ENCODE peak calls at places on chromosomes 12 and 14, in ten cellular contexts. One of them, this sample, is unnamed.

GRCh38 chr14:52059614-52060013 is 9.2 kb downstream of the NID2 start:
- DNase-seq in IMR-90: no peak
- DNase-seq in lower leg skin: no peak
- DNase-seq in spleen: no peak
- DNase-seq in transverse colon: no peak
- DNase-seq in endothelial cell of umbilical vein: no peak
- DNase-seq in stomach: no peak
- DNase-seq in testis: no peak
- DNase-seq in HepG2: no peak
- DNase-seq in heart left ventricle: no peak
- DNase-seq in this sample: no peak

GRCh38 chr12:58347188-58347587 is 405.8 kb downstream of the ATP23 start:
- DNase-seq in stomach: no peak
- DNase-seq in spleen: no peak
- DNase-seq in testis: no peak
- DNase-seq in IMR-90: no peak
- DNase-seq in lower leg skin: no peak
- DNase-seq in endothelial cell of umbilical vein: no peak
- DNase-seq in heart left ventricle: no peak
- DNase-seq in HepG2: no peak
- DNase-seq in transverse colon: no peak
- DNase-seq in this sample: no peak

GRCh38 chr12:66314278-66314677 is 12.0 kb downstream of the HELB start:
- DNase-seq in IMR-90: no peak
- DNase-seq in HepG2: no peak
- DNase-seq in endothelial cell of umbilical vein: no peak
- DNase-seq in heart left ventricle: no peak
- DNase-seq in lower leg skin: no peak
- DNase-seq in transverse colon: no peak
- DNase-seq in spleen: no peak
- DNase-seq in testis: no peak
- DNase-seq in stomach: no peak
- DNase-seq in this sample: no peak

GRCh38 chr14:20388159-20388558 is 25.1 kb downstream of the TEP1 start:
- DNase-seq in lower leg skin: no peak
- DNase-seq in IMR-90: no peak
- DNase-seq in spleen: no peak
- DNase-seq in stomach: no peak
- DNase-seq in HepG2: no peak
- DNase-seq in testis: no peak
- DNase-seq in heart left ventricle: no peak
- DNase-seq in transverse colon: no peak
- DNase-seq in endothelial cell of umbilical vein: no peak
- DNase-seq in this sample: no peak

GRCh38 chr14:97697772-97698171 is 900.6 kb downstream of the VRK1 start:
- DNase-seq in IMR-90: no peak
- DNase-seq in HepG2: no peak
- DNase-seq in spleen: no peak
- DNase-seq in testis: no peak
- DNase-seq in endothelial cell of umbilical vein: no peak
- DNase-seq in transverse colon: no peak
- DNase-seq in heart left ventricle: no peak
- DNase-seq in lower leg skin: no peak
- DNase-seq in stomach: no peak
- DNase-seq in this sample: no peak

GRCh38 chr12:122473543-122474323 is 27.0 kb downstream of the ZCCHC8 start:
- DNase-seq in HepG2: no peak
- DNase-seq in testis: no peak
- DNase-seq in heart left ventricle: no peak
- DNase-seq in transverse colon: no peak
- DNase-seq in lower leg skin: peak
- DNase-seq in spleen: no peak
- DNase-seq in endothelial cell of umbilical vein: no peak
- DNase-seq in IMR-90: peak
- DNase-seq in stomach: peak
- DNase-seq in this sample: no peak

GRCh38 chr14:104388631-104389325 is 190.8 kb upstream of the C14orf180 start:
- DNase-seq in lower leg skin: no peak
- DNase-seq in spleen: peak
- DNase-seq in stomach: peak
- DNase-seq in HepG2: no peak
- DNase-seq in IMR-90: no peak
- DNase-seq in heart left ventricle: peak
- DNase-seq in testis: peak
- DNase-seq in transverse colon: no peak
- DNase-seq in endothelial cell of umbilical vein: no peak
- DNase-seq in this sample: peak

GRCh38 chr12:40209886-40210285 is 14.9 kb upstream of the LRRK2 start:
- DNase-seq in stomach: no peak
- DNase-seq in HepG2: no peak
- DNase-seq in IMR-90: no peak
- DNase-seq in transverse colon: no peak
- DNase-seq in testis: no peak
- DNase-seq in endothelial cell of umbilical vein: no peak
- DNase-seq in heart left ventricle: no peak
- DNase-seq in spleen: no peak
- DNase-seq in lower leg skin: no peak
- DNase-seq in this sample: no peak

GRCh38 chr12:49662998-49663843 is 39.9 kb downstream of the PRPF40B start:
- DNase-seq in HepG2: peak
- DNase-seq in IMR-90: peak
- DNase-seq in transverse colon: peak
- DNase-seq in lower leg skin: peak
- DNase-seq in spleen: peak
- DNase-seq in testis: peak
- DNase-seq in stomach: no peak
- DNase-seq in endothelial cell of umbilical vein: peak
- DNase-seq in heart left ventricle: peak
- DNase-seq in this sample: peak

GRCh38 chr12:62403031-62403430 is 63.6 kb upstream of the MON2 start:
- DNase-seq in testis: no peak
- DNase-seq in HepG2: no peak
- DNase-seq in stomach: no peak
- DNase-seq in lower leg skin: no peak
- DNase-seq in spleen: no peak
- DNase-seq in transverse colon: no peak
- DNase-seq in IMR-90: no peak
- DNase-seq in endothelial cell of umbilical vein: no peak
- DNase-seq in heart left ventricle: no peak
- DNase-seq in this sample: no peak

GRCh38 chr12:117096643-117097042 is 2.6 kb downstream of the TESC start:
- DNase-seq in lower leg skin: no peak
- DNase-seq in heart left ventricle: no peak
- DNase-seq in endothelial cell of umbilical vein: no peak
- DNase-seq in stomach: no peak
- DNase-seq in spleen: peak
- DNase-seq in HepG2: no peak
- DNase-seq in transverse colon: no peak
- DNase-seq in IMR-90: no peak
- DNase-seq in testis: no peak
- DNase-seq in this sample: no peak

DNA sequence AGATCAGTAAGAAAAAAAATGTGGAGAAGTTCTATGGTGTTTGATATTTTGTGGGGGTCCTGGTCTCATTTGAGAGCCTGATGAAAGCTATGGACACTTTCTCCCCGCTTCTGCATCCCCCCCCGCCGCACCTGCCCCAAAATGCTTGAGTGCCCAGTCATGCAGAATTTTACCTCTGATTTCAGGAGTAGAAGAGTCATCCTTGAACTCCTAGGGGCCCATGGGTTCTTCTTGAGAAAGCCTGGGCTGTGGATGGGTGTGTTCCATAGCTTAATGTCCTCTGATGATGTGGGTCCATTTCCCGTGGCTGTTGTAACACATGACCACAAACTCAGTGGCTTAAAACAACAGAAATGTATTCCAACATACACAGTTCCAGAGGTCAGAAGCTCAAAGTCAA is 248.8 kb upstream of the PWP1 start:
- DNase-seq in transverse colon: no peak
- DNase-seq in IMR-90: no peak
- DNase-seq in HepG2: no peak
- DNase-seq in endothelial cell of umbilical vein: no peak
- DNase-seq in testis: no peak
- DNase-seq in stomach: no peak
- DNase-seq in heart left ventricle: no peak
- DNase-seq in lower leg skin: no peak
- DNase-seq in spleen: peak
- DNase-seq in this sample: no peak
- TF ChIP-seq CTCF in transverse colon: no peak
- TF ChIP-seq CTCF in IMR-90: no peak
- TF ChIP-seq CTCF in HepG2: no peak
- TF ChIP-seq CTCF in endothelial cell of umbilical vein: no peak
- TF ChIP-seq CTCF in testis: no peak
- TF ChIP-seq CTCF in stomach: no peak
- TF ChIP-seq CTCF in heart left ventricle: no peak
- TF ChIP-seq CTCF in lower leg skin: no peak
- TF ChIP-seq CTCF in spleen: no peak
- TF ChIP-seq CTCF in this sample: no peak

GRCh38 chr12:1796515-1797010 is 23.8 kb upstream of the LRTM2 start:
- DNase-seq in stomach: peak
- DNase-seq in spleen: peak
- DNase-seq in lower leg skin: no peak
- DNase-seq in endothelial cell of umbilical vein: peak
- DNase-seq in testis: peak
- DNase-seq in IMR-90: no peak
- DNase-seq in heart left ventricle: no peak
- DNase-seq in transverse colon: peak
- DNase-seq in HepG2: no peak
- DNase-seq in this sample: no peak

GRCh38 chr12:1794440-1795090 is 25.8 kb upstream of the LRTM2 start:
- DNase-seq in transverse colon: no peak
- DNase-seq in testis: no peak
- DNase-seq in endothelial cell of umbilical vein: no peak
- DNase-seq in IMR-90: no peak
- DNase-seq in HepG2: no peak
- DNase-seq in lower leg skin: no peak
- DNase-seq in heart left ventricle: no peak
- DNase-seq in stomach: no peak
- DNase-seq in spleen: peak
- DNase-seq in this sample: no peak

GRCh38 chr12:1797011-1797901 is 23.1 kb upstream of the LRTM2 start:
- DNase-seq in stomach: peak
- DNase-seq in testis: peak
- DNase-seq in endothelial cell of umbilical vein: no peak
- DNase-seq in HepG2: no peak
- DNase-seq in lower leg skin: no peak
- DNase-seq in heart left ventricle: peak
- DNase-seq in IMR-90: no peak
- DNase-seq in transverse colon: peak
- DNase-seq in spleen: peak
- DNase-seq in this sample: no peak

GRCh38 chr12:1795221-1795784 is 25.1 kb upstream of the LRTM2 start:
- DNase-seq in HepG2: no peak
- DNase-seq in stomach: no peak
- DNase-seq in spleen: peak
- DNase-seq in transverse colon: no peak
- DNase-seq in endothelial cell of umbilical vein: no peak
- DNase-seq in testis: no peak
- DNase-seq in IMR-90: no peak
- DNase-seq in lower leg skin: no peak
- DNase-seq in heart left ventricle: no peak
- DNase-seq in this sample: no peak

GRCh38 chr12:1795785-1796514 is 24.4 kb upstream of the LRTM2 start:
- DNase-seq in stomach: peak
- DNase-seq in lower leg skin: peak
- DNase-seq in testis: peak
- DNase-seq in transverse colon: peak
- DNase-seq in spleen: peak
- DNase-seq in HepG2: peak
- DNase-seq in heart left ventricle: peak
- DNase-seq in IMR-90: peak
- DNase-seq in endothelial cell of umbilical vein: peak
- DNase-seq in this sample: peak
- TF ChIP-seq POLR2A in stomach: no peak
- TF ChIP-seq POLR2A in lower leg skin: no peak
- TF ChIP-seq POLR2A in testis: no peak
- TF ChIP-seq POLR2A in transverse colon: peak
- TF ChIP-seq POLR2A in spleen: peak
- TF ChIP-seq POLR2A in HepG2: peak
- TF ChIP-seq POLR2A in heart left ventricle: peak
- TF ChIP-seq POLR2A in IMR-90: peak
- TF ChIP-seq POLR2A in endothelial cell of umbilical vein: peak
- TF ChIP-seq POLR2A in this sample: peak

DNA sequence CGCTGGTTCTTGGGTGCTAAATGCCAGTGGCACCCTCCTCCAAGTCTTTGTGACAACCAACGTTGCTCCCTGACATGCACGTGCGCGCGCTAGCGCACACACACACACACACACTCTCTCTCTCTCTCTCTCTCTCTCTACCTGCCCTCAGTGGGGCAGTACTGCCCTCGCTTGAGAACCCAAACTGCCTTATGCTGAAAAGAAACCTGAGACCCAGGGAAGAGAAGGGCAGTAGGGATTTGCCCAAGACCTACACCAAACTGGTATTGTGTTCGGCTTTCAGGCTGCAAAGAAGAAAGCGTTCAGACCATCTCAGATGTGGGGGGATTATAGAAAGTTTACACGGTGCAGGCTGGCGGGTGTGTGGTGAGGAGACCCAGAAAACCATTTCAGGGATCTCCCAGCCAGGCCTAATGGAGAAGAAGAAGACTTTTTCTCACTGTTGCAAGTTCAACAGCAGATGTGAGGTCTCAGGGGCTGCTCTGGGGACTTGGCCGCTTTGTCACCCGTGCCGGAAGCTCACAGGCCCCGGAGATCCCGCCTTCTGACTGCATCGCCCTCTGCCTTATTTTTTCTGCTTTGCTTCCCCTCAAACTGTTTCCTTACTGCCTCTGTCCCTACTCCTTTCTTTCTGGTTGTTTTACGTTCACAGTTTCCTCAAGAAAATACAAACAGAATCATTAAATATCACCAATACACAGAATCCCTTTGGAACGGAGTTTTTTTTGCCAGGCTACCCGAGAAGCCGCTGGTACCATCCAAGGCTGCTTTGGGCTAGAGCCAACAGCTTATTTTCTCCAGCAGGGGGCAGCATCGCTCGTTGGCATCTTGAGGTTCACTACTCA is 82.4 kb downstream of the PPM1A start:
- DNase-seq in endothelial cell of umbilical vein: peak
- DNase-seq in stomach: peak
- DNase-seq in spleen: peak
- DNase-seq in testis: peak
- DNase-seq in heart left ventricle: peak
- DNase-seq in IMR-90: peak
- DNase-seq in transverse colon: peak
- DNase-seq in HepG2: peak
- DNase-seq in lower leg skin: no peak
- DNase-seq in this sample: peak
- TF ChIP-seq CTCF in endothelial cell of umbilical vein: peak
- TF ChIP-seq CTCF in stomach: peak
- TF ChIP-seq CTCF in spleen: peak
- TF ChIP-seq CTCF in testis: peak
- TF ChIP-seq CTCF in heart left ventricle: peak
- TF ChIP-seq CTCF in IMR-90: peak
- TF ChIP-seq CTCF in transverse colon: peak
- TF ChIP-seq CTCF in HepG2: peak
- TF ChIP-seq CTCF in lower leg skin: no peak
- TF ChIP-seq CTCF in this sample: peak

DNA sequence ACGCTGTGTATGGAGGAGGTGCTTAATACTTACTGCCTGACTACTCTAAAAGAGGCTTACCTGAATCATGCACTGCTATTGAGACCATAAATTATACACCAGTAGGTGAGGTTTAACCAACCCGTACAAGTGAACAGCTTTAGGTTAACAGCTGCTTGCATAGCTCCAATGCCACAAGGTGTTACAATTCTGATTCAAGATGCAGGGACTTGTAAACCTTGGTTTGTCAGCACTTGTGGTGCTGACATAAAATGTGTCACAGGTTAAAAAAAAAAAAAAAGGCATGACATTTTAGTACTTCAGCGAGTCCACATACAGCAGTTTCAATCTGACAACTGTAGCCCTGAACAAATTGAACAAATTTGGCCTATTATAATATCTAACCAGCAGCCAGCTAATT is 44.5 kb downstream of the TCHP start:
- DNase-seq in stomach: no peak
- DNase-seq in lower leg skin: no peak
- DNase-seq in endothelial cell of umbilical vein: no peak
- DNase-seq in transverse colon: no peak
- DNase-seq in heart left ventricle: no peak
- DNase-seq in testis: no peak
- DNase-seq in HepG2: no peak
- DNase-seq in IMR-90: no peak
- DNase-seq in spleen: no peak
- DNase-seq in this sample: no peak
- TF ChIP-seq POLR2A in stomach: no peak
- TF ChIP-seq POLR2A in lower leg skin: no peak
- TF ChIP-seq POLR2A in endothelial cell of umbilical vein: no peak
- TF ChIP-seq POLR2A in transverse colon: no peak
- TF ChIP-seq POLR2A in heart left ventricle: no peak
- TF ChIP-seq POLR2A in testis: no peak
- TF ChIP-seq POLR2A in HepG2: no peak
- TF ChIP-seq POLR2A in IMR-90: no peak
- TF ChIP-seq POLR2A in spleen: no peak
- TF ChIP-seq POLR2A in this sample: no peak

This sample was measured in adrenal gland.